ENCODE peak calls at places on chromosomes 13 and 19, in six cellular contexts. T is heart left ventricle, O is tibial artery, U is heart right ventricle, J is thoracic aorta, B is psoas muscle. V is an unnamed sample.

GRCh38 chr13:74201530-74201929 is 67.3 kb upstream of the KLF12 start:
- DNase-seq in T (no peak), O (no peak), U (no peak), J (no peak), B (no peak), V (no peak)

GRCh38 chr19:41376241-41376997 is at the start of gene TMEM91:
- DNase-seq in T (peak), O (peak), U (peak), J (no peak), B (peak), V (peak)

GRCh38 chr13:38008636-38009035 is 139.1 kb upstream of the TRPC4 start:
- DNase-seq in T (no peak), O (no peak), U (no peak), J (no peak), B (no peak), V (no peak)

GRCh38 chr13:103625194-103625593 is 559.0 kb upstream of the SLC10A2 start:
- DNase-seq in T (no peak), O (no peak), U (no peak), J (no peak), B (no peak), V (no peak)

GRCh38 chr19:23817519-23817918 is 58.8 kb upstream of the ZNF681 start:
- DNase-seq in T (no peak), O (no peak), U (peak), J (no peak), B (no peak), V (peak)

GRCh38 chr19:51098366-51099069 is 9.7 kb downstream of the CTU1 start:
- DNase-seq in T (peak), O (no peak), U (peak), J (no peak), B (peak), V (peak)

GRCh38 chr19:12195501-12195860 is 32.6 kb downstream of the ZNF136 start:
- DNase-seq in T (no peak), O (no peak), U (no peak), J (no peak), B (no peak), V (no peak)

GRCh38 chr13:53301449-53301848 is 272.8 kb downstream of the OLFM4 start:
- DNase-seq in T (no peak), O (no peak), U (no peak), J (no peak), B (no peak), V (no peak)

GRCh38 chr19:49864890-49865289 is 2.5 kb downstream of the PNKP start:
- DNase-seq in T (no peak), O (no peak), U (no peak), J (no peak), B (no peak), V (no peak)

GRCh38 chr19:18857223-18857622 is 25.5 kb downstream of the UPF1 start:
- DNase-seq in T (no peak), O (no peak), U (no peak), J (no peak), B (peak), V (no peak)

GRCh38 chr19:51568456-51568855 is 2.6 kb upstream of the ZNF175 start:
- DNase-seq in T (no peak), O (no peak), U (no peak), J (no peak), B (no peak), V (no peak)

GRCh38 chr19:33784432-33784831 is 12.2 kb upstream of the KCTD15 start:
- DNase-seq in T (no peak), O (no peak), U (no peak), J (no peak), B (no peak), V (peak)

GRCh38 chr19:38683393-38684077 is 36.1 kb downstream of the ACTN4 start:
- DNase-seq in T (peak), O (peak), U (no peak), J (no peak), B (peak), V (peak)

GRCh38 chr19:5827342-5827890 is 12.1 kb downstream of the FUT6 start:
- DNase-seq in T (no peak), O (no peak), U (no peak), J (no peak), B (no peak), V (no peak)

GRCh38 chr19:37855098-37855497 is 51.3 kb downstream of the WDR87 start:
- DNase-seq in T (peak), O (no peak), U (peak), J (no peak), B (peak), V (peak)

GRCh38 chr13:45916859-45917418 is 65.4 kb upstream of the SIAH3 start:
- DNase-seq in T (no peak), O (no peak), U (no peak), J (no peak), B (no peak), V (no peak)

GRCh38 chr13:79710376-79710775 is 229.4 kb downstream of the NDFIP2 start:
- DNase-seq in T (no peak), O (no peak), U (no peak), J (no peak), B (no peak), V (peak)

GRCh38 chr13:23620613-23621315 is 50.6 kb downstream of the TNFRSF19 start:
- DNase-seq in T (no peak), O (no peak), U (no peak), J (no peak), B (no peak), V (no peak)

GRCh38 chr13:89380101-89380500 is 1708.9 kb downstream of the SLITRK5 start:
- DNase-seq in T (no peak), O (no peak), U (no peak), J (no peak), B (no peak), V (no peak)

GRCh38 chr19:4575978-4576933 is 16.8 kb upstream of the SEMA6B start:
- DNase-seq in T (peak), O (no peak), U (peak), J (no peak), B (peak), V (peak)
- TF ChIP-seq CTCF in T (peak), O (peak), U (peak), J (peak), B (peak), V (peak)

GRCh38 chr19:11196406-11197287 is 698 bp downstream of the KANK2 start:
- DNase-seq in T (peak), O (peak), U (peak), J (no peak), B (peak), V (peak)

GRCh38 chr19:11194173-11194572 is 3.2 kb downstream of the KANK2 start:
- DNase-seq in T (no peak), O (no peak), U (no peak), J (no peak), B (no peak), V (no peak)

GRCh38 chr19:11195681-11196080 is 1.7 kb downstream of the KANK2 start:
- DNase-seq in T (no peak), O (no peak), U (no peak), J (no peak), B (no peak), V (no peak)

GRCh38 chr19:11194657-11195056 is 2.7 kb downstream of the KANK2 start:
- DNase-seq in T (no peak), O (no peak), U (peak), J (no peak), B (no peak), V (no peak)

DNA sequence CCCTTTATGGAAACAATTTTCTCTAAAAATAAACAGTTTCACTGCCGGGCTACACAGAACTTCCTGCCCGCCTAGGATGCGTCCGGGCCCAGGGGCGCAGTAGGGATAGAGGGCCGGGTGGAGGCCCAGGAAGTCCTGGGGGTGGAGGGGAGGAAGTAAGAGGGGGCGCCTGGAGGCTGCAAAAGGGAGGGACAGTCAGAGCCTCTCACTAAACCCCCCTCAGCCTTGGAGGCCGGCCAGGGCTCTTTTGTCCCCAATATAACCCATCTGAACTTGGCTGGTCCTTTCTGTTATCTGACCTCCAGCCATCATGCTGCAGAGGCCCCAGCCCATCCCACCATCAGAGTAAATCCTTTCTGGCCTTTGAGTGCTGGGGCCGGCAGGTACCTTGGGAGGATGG is 2.2 kb downstream of the KANK2 start:
- DNase-seq in T (peak), O (no peak), U (peak), J (no peak), B (no peak), V (no peak)
- H3K4me3 ChIP-seq in T (peak), O (peak), U (peak), J (peak), B (peak), V (peak)

GRCh38 chr13:49638416-49639072 is 10.2 kb downstream of the ARL11 start:
- DNase-seq in T (no peak), O (no peak), U (no peak), J (no peak), B (no peak), V (no peak)
- TF ChIP-seq CTCF in T (no peak), O (no peak), U (no peak), J (no peak), B (no peak), V (no peak)

GRCh38 chr13:41533676-41534075 is 76.3 kb downstream of the RGCC start:
- DNase-seq in T (no peak), O (peak), U (no peak), J (no peak), B (peak), V (no peak)
- H3K4me3 ChIP-seq in T (no peak), O (no peak), U (no peak), J (no peak), B (no peak), V (no peak)

DNA sequence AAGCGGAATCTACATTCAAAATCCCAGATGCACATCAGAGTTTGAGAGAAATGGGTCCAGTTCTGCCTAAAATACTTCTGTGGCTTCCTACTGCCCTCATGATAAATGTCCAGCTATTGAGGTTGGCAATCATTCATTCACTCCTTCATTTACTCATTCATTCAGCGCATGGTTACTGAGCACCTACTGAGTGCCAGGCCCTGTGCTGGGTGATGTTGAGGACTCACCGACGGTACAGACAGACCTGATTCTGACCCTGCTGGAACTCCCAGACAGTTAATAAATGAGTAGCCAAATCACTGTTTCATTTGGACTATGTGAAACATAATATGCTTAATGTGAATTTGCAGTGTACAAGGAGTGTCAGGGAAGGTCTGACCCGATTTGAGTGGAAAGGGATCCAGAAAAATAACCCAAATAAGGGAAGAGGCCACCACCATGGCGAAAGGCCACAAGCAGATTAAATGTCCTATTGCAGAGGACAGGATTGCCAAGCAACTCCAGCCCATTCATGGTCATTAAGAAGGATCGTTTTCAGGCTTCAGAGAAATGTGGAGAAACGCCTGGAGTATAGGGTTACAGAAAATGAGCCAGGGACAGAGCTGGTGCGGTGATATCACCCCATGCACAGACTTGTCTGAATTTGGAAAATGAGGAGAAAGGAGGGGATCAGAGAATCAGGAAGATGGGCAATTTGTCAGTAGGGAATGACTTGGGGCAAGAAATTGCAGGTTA is 20.5 kb downstream of the DYRK1B start:
- DNase-seq in T (no peak), O (peak), U (no peak), J (no peak), B (no peak), V (no peak)
- TF ChIP-seq CTCF in T (no peak), O (no peak), U (no peak), J (no peak), B (no peak), V (no peak)

GRCh38 chr19:4636761-4637160 is 2.6 kb upstream of the TNFAIP8L1 start:
- DNase-seq in T (no peak), O (no peak), U (no peak), J (no peak), B (no peak), V (no peak)
- H3K4me3 ChIP-seq in T (peak), O (no peak), U (peak), J (peak), B (peak), V (no peak)

GRCh38 chr19:55660404-55660803 is 5.6 kb downstream of the U2AF2 start:
- DNase-seq in T (no peak), O (no peak), U (no peak), J (no peak), B (no peak), V (no peak)

GRCh38 chr19:55660991-55661390 is 6.2 kb downstream of the U2AF2 start:
- DNase-seq in T (no peak), O (no peak), U (no peak), J (no peak), B (no peak), V (no peak)

GRCh38 chr19:55659822-55660221 is 5.0 kb downstream of the U2AF2 start:
- DNase-seq in T (no peak), O (no peak), U (no peak), J (no peak), B (no peak), V (no peak)

GRCh38 chr19:55663846-55664536 is 9.2 kb downstream of the U2AF2 start:
- DNase-seq in T (no peak), O (no peak), U (no peak), J (no peak), B (no peak), V (no peak)

GRCh38 chr19:55661826-55662225 is 7.0 kb downstream of the U2AF2 start:
- DNase-seq in T (no peak), O (no peak), U (no peak), J (no peak), B (no peak), V (no peak)
- TF ChIP-seq CTCF in T (no peak), O (no peak), U (no peak), J (no peak), B (no peak), V (no peak)

GRCh38 chr19:45632468-45633196 is 6.6 kb downstream of the EML2 start:
- DNase-seq in T (peak), O (peak), U (peak), J (peak), B (peak), V (peak)
- H3K4me3 ChIP-seq in T (no peak), O (no peak), U (no peak), J (no peak), B (peak), V (no peak)

GRCh38 chr19:16671652-16672274 is 10.8 kb downstream of the TMEM38A start:
- DNase-seq in T (peak), O (no peak), U (peak), J (no peak), B (peak), V (no peak)

GRCh38 chr19:16673226-16673625 is 12.3 kb downstream of the TMEM38A start:
- DNase-seq in T (no peak), O (no peak), U (no peak), J (no peak), B (no peak), V (no peak)

GRCh38 chr19:16668176-16668575 is 7.2 kb downstream of the TMEM38A start:
- DNase-seq in T (no peak), O (no peak), U (no peak), J (no peak), B (peak), V (no peak)

GRCh38 chr19:16676101-16676798 is 15.3 kb downstream of the TMEM38A start:
- DNase-seq in T (no peak), O (no peak), U (no peak), J (no peak), B (no peak), V (no peak)

DNA sequence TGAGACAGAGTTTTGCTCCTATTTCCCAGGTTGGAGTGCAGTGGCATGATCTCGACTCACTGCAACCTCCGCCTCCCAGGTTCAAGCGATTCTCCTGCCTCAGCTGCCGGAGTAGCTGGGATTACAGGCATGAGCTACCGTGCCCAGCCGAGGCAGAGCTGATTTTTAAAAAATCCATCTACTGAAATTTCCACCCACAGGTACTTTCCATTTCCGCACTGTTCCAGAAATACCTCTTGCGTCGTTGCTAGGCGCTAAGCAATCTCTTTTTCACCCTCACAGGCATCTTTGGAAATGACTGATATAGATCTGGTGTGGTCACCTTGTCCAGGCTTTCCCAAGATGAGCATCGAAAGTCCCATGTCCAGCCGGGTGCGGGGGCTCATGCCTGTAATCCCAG is 9.4 kb downstream of the TMEM38A start:
- DNase-seq in T (no peak), O (no peak), U (no peak), J (no peak), B (no peak), V (no peak)
- TF ChIP-seq CTCF in T (no peak), O (no peak), U (no peak), J (no peak), B (no peak), V (no peak)

V was measured in fibroblast of mammary gland.